ENCODE peak calls at places on chromosomes 1 and 21, in nine cellular contexts. O is NCI-H1092; K is activated CD4-positive, alpha-beta T cell treated with anti-CD3 and anti-CD28 coated beads, Interleukin-2, amount 50 U/mL, for 1 hour; C is ACHN; I is tibial artery; N is myocyte; V is NB4; Z is T1000; D is stimulated activated CD8-positive, alpha-beta memory T cell treated with anti-CD3 and anti-CD28 coated beads, Interleukin-2, amount 100 ng/mL, for 48 hours. P is an unnamed sample.

GRCh38 chr1:234758851-234759250 is 148.9 kb upstream of the IRF2BP2 start:
- DNase-seq in N (no peak), Z (no peak), I (no peak), K (peak), O (no peak), V (peak), D (no peak), C (no peak), P (no peak)

GRCh38 chr21:14711287-14711686 is 165.2 kb upstream of the SAMSN1 start:
- DNase-seq in K (no peak), Z (no peak), I (no peak), O (no peak), C (no peak), N (no peak), V (no peak), D (no peak), P (no peak)

GRCh38 chr1:77668924-77669449 is 13.5 kb downstream of the ZZZ3 start:
- DNase-seq in Z (no peak), I (no peak), K (no peak), C (no peak), O (no peak), V (no peak), N (no peak), D (no peak), P (no peak)

GRCh38 chr1:55310517-55310927 is 95.4 kb upstream of the USP24 start:
- DNase-seq in N (peak), K (no peak), O (no peak), D (no peak), Z (peak), C (peak), V (peak), I (no peak), P (peak)

GRCh38 chr1:10160173-10160572 is 50.2 kb upstream of the KIF1B start:
- DNase-seq in O (no peak), D (no peak), V (no peak), Z (no peak), N (no peak), C (no peak), K (no peak), I (no peak), P (no peak)

GRCh38 chr1:152252157-152252556 is 28.2 kb upstream of the HRNR start:
- DNase-seq in O (no peak), I (no peak), C (peak), V (no peak), D (no peak), K (no peak), N (peak), Z (no peak), P (no peak)

GRCh38 chr1:248740876-248741275 is 14.7 kb downstream of the LYPD8 start:
- DNase-seq in O (no peak), I (no peak), K (no peak), N (no peak), C (no peak), Z (no peak), D (no peak), V (no peak), P (no peak)

GRCh38 chr1:56645663-56646330 is 683 bp downstream of the PRKAA2 start:
- DNase-seq in D (no peak), O (no peak), V (no peak), K (no peak), Z (no peak), N (no peak), I (peak), C (peak), P (no peak)

GRCh38 chr1:56376188-56376984 is 203.0 kb downstream of the PLPP3 start:
- DNase-seq in K (no peak), I (peak), N (peak), D (no peak), V (no peak), O (no peak), C (no peak), Z (no peak), P (no peak)

GRCh38 chr1:85125891-85126290 is 74.9 kb downstream of the SYDE2 start:
- DNase-seq in V (no peak), O (no peak), Z (no peak), D (no peak), K (no peak), C (no peak), N (no peak), I (no peak), P (no peak)

GRCh38 chr1:205270764-205271163 is 43.0 kb downstream of the TMCC2 start:
- DNase-seq in K (no peak), D (no peak), O (no peak), C (no peak), V (no peak), Z (peak), N (peak), I (no peak), P (peak)

GRCh38 chr1:39892611-39893595 is 8.8 kb downstream of the MYCL start:
- DNase-seq in I (no peak), Z (no peak), O (no peak), C (peak), K (no peak), D (no peak), V (no peak), N (peak), P (peak)

GRCh38 chr1:58739851-58740466 is 40.1 kb upstream of the MYSM1 start:
- DNase-seq in K (no peak), V (peak), I (no peak), Z (no peak), N (peak), C (peak), O (peak), D (no peak), P (peak)

GRCh38 chr1:52738148-52738547 is 11.9 kb downstream of the ZYG11B start:
- DNase-seq in D (no peak), O (no peak), Z (no peak), I (no peak), K (no peak), C (no peak), N (no peak), V (no peak), P (no peak)

GRCh38 chr21:46297311-46298082 is 11.4 kb downstream of the YBEY start:
- DNase-seq in V (no peak), O (no peak), C (no peak), I (no peak), D (no peak), N (no peak), Z (no peak), K (no peak), P (no peak)

GRCh38 chr1:25550155-25550506 is 6.7 kb downstream of the LDLRAP1 start:
- DNase-seq in O (no peak), C (peak), K (no peak), V (peak), Z (no peak), D (no peak), I (no peak), N (no peak), P (peak)